ENCODE peak calls at places on chromosomes 4 and X, in four cellular contexts. R is astrocyte of the cerebellum, M is fibroblast of lung, L is RWPE2. V is an unnamed sample.
A peak's percentile ranks its signal among the peaks of the same experiment; 100 is the strongest.

GRCh38 chr4:113232194-113232593 is 182.7 kb downstream of the ANK2 start:
- DNase-seq in R (no peak), M (no peak), L (no peak), V (peak; percentile 27)

GRCh38 chr4:182795446-182796238 is 121.5 kb downstream of the DCTD start:
- DNase-seq in R (no peak), M (no peak), L (no peak), V (no peak)

GRCh38 chr4:38664704-38665401 is 854 bp downstream of the KLF3 start:
- DNase-seq in R (no peak), M (peak; percentile 56), L (no peak), V (no peak)

GRCh38 chr4:531076-531475 is 32.1 kb downstream of the PIGG start:
- DNase-seq in R (no peak), M (no peak), L (no peak), V (no peak)

GRCh38 chr4:77854431-77855111 is 8.1 kb upstream of the MRPL1 start:
- DNase-seq in R (no peak), M (no peak), L (no peak), V (no peak)

GRCh38 chr4:168836482-168836881 is 173.6 kb downstream of the CBR4 start:
- DNase-seq in R (no peak), M (no peak), L (no peak), V (no peak)

GRCh38 chrX:103678199-103678993 is 8.1 kb downstream of the MORF4L2 start:
- DNase-seq in R (no peak), M (peak; percentile 53), L (no peak), V (no peak)

GRCh38 chr4:46653842-46654241 is 255.2 kb downstream of the COX7B2 start:
- DNase-seq in R (no peak), M (no peak), L (no peak), V (no peak)

GRCh38 chrX:69014200-69014599 is 151.1 kb downstream of the PJA1 start:
- DNase-seq in R (no peak), M (peak; percentile 75), L (no peak), V (no peak)

GRCh38 chr4:73894021-73894420 is 24.8 kb downstream of the CXCL1 start:
- DNase-seq in R (no peak), M (no peak), L (no peak), V (no peak)

GRCh38 chr4:73896416-73896815 is 27.2 kb downstream of the CXCL1 start:
- DNase-seq in R (no peak), M (no peak), L (no peak), V (no peak)

GRCh38 chr4:73897380-73898136 is 28.4 kb downstream of the CXCL1 start:
- DNase-seq in R (peak; percentile 85), M (peak; percentile 82), L (no peak), V (peak; percentile 93)

GRCh38 chr4:73892966-73893365 is 23.8 kb downstream of the CXCL1 start:
- DNase-seq in R (no peak), M (no peak), L (no peak), V (no peak)

GRCh38 chr4:73895201-73896177 is 26.3 kb downstream of the CXCL1 start:
- DNase-seq in R (no peak), M (peak; percentile 86), L (no peak), V (peak; percentile 63)
- H3K4me3 ChIP-seq in R (no peak overlapping the region), M (no peak overlapping the region), L (no peak overlapping the region), V (no peak overlapping the region)

DNA sequence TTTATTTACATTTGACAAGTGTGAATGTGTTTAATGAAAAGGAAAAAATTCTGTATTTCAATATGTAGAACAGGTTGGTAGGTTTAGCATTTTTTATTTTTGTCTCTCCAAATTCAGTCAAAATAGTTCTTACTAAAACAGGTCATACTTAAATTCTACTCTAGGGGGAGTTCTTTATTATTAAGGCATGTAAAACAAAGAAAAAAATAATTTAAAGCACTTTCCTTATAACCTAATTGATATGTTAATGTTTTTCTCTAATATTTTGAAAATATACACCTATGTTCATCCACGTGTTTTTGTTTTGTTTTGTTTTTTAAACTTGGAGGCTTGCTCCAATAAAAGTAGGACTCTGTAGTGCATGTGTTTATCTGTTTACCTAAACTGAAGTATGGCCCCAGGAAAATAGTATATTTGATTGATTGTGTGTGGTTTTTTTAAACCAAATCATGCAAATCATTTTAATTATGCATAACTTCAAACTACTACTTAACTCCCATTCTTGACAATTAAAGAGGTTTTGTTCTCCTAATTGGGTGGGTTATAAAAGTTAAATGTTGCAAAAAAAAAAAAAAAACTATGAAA is 562.7 kb downstream of the RPA4 start:
- DNase-seq in R (no peak), M (peak; percentile 12), L (no peak), V (no peak)
- H3K4me3 ChIP-seq in R (no peak overlapping the region), M (no peak overlapping the region), L (no peak overlapping the region), V (no peak overlapping the region)

DNA sequence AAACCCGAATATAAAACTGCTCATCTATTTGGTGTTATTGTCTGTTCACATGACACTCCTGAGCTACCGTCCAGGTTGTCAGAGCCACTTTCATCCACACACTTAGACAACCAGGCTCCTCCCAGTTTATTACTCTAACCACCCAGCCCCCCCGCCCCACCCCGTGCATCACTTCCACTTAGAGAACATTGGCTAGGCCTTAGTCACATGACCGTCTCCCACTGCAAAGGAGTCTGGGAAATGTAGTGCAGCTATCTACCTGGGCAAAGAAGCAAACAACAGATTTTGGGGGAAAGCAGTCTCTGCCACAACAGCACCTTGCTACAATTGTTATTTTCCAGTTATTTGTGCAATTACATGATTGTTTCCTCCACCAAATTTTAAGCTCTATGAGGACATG is 57.6 kb upstream of the RBPJ start:
- DNase-seq in R (no peak), M (no peak), L (no peak), V (no peak)
- H3K4me3 ChIP-seq in R (no peak overlapping the region), M (no peak overlapping the region), L (no peak overlapping the region), V (no peak overlapping the region)

GRCh38 chr4:142955501-142955900 is 109.4 kb upstream of the INPP4B start:
- DNase-seq in R (no peak), M (no peak), L (no peak), V (no peak)

GRCh38 chr4:142960134-142960533 is 114.0 kb upstream of the INPP4B start:
- DNase-seq in R (no peak), M (peak; percentile 40), L (no peak), V (peak; percentile 42)

GRCh38 chr4:142959156-142959555 is 113.1 kb upstream of the INPP4B start:
- DNase-seq in R (peak; percentile 26), M (peak; percentile 8), L (no peak), V (peak; percentile 9)

GRCh38 chr4:142961866-142962265 is 115.8 kb upstream of the INPP4B start:
- DNase-seq in R (no peak), M (no peak), L (no peak), V (no peak)

DNA sequence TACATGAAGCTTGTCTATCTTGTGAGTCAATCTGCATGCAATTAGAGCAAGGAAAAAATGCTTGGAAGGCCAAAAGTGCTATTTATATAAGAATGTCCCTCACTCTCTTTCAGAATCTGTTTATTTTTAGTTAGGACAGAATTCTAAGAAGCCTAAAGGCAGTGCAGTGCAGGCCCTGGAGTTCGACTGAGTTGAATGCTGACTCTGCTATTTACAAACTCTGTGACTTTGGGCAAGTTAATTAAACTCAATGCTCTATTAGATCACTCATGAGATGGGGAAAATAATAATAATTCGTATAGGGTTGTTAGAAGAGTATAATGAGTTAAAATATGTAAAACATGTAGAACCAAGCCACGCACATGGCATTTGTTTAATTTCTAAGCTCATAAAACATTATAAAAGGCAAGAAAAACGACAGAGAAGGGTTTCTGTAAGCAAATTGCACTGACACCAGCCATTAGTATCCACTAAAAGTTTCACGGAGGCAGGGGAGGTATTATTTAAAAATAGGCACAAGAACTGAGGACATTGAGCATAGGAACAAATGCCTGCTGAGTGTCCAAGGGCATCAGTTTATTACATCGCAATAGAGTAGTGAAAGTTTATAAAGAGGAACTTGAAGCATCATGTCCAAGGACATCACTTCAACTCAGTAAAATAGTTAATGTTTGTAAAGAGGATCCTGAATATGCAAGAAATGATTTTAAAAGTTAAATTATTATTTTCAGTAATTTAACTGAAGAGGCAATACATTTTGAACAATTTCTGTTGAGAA is 115.0 kb upstream of the INPP4B start:
- DNase-seq in R (no peak), M (no peak), L (no peak), V (no peak)
- H3K4me3 ChIP-seq in R (no peak overlapping the region), M (no peak overlapping the region), L (no peak overlapping the region), V (no peak overlapping the region)